ENCODE peak calls at places on chromosomes 4 and X, in ten cellular contexts. S is A549, B is uterus, N is pancreas, M is psoas muscle, I is heart left ventricle, L is upper lobe of right lung, U is tibial artery, P is stomach, G is tibial nerve. Q is an unnamed sample. For H3K4me1, the result is how much of the 10 kb centered on the place peaks cover.

GRCh38 chr4:162497564-162498167 is 333.9 kb upstream of the FSTL5 start:
- DNase-seq in I (no peak), N (peak), P (no peak), B (no peak), G (no peak), M (no peak), L (no peak), S (peak), U (no peak), Q (no peak)

GRCh38 chrX:29561417-29561816 is 653.9 kb upstream of the MAGEB2 start:
- DNase-seq in P (no peak), M (no peak), S (no peak), G (no peak), N (no peak), U (no peak), B (no peak), L (no peak), I (no peak), Q (no peak)

GRCh38 chrX:144722307-144722706 is 525.0 kb upstream of the SPANXN1 start:
- DNase-seq in L (no peak), P (no peak), G (no peak), M (no peak), S (no peak), U (no peak), N (no peak), I (no peak), B (no peak), Q (no peak)

GRCh38 chr4:54897590-54897989 is 227.8 kb downstream of the KDR start:
- DNase-seq in L (no peak), U (no peak), M (no peak), B (no peak), G (no peak), P (no peak), I (no peak), N (no peak), S (no peak), Q (no peak)

GRCh38 chr4:12409507-12410190 is 981.0 kb upstream of the HS3ST1 start:
- DNase-seq in S (no peak), M (no peak), L (no peak), I (no peak), U (no peak), P (no peak), G (no peak), N (no peak), B (no peak), Q (no peak)

GRCh38 chr4:69874507-69874906 is 14.6 kb upstream of the SULT1E1 start:
- DNase-seq in G (no peak), B (no peak), P (no peak), N (no peak), U (no peak), L (no peak), S (no peak), M (no peak), I (no peak), Q (no peak)

GRCh38 chr4:86840858-86841257 is 8.3 kb downstream of the SLC10A6 start:
- DNase-seq in S (no peak), P (no peak), L (no peak), N (no peak), G (no peak), I (no peak), B (no peak), U (no peak), M (no peak), Q (no peak)

GRCh38 chr4:48681856-48682255 is 98.2 kb downstream of the FRYL start:
- DNase-seq in N (no peak), G (no peak), P (no peak), I (no peak), B (no peak), S (no peak), U (no peak), M (no peak), L (no peak), Q (no peak)

GRCh38 chr4:162015090-162015489 is 148.7 kb downstream of the FSTL5 start:
- DNase-seq in G (no peak), N (no peak), U (no peak), I (no peak), P (no peak), L (no peak), M (no peak), B (no peak), S (no peak), Q (no peak)

GRCh38 chr4:99817310-99817885 is 771 bp downstream of the DAPP1 start:
- DNase-seq in U (no peak), S (no peak), B (no peak), I (no peak), L (no peak), M (no peak), G (no peak), N (no peak), P (no peak), Q (no peak)

GRCh38 chrX:63561425-63561824 is 210.3 kb upstream of the SPIN4 start:
- DNase-seq in P (no peak), G (no peak), N (no peak), U (no peak), I (no peak), L (no peak), B (no peak), M (no peak), S (no peak), Q (no peak)

GRCh38 chrX:104459796-104460195 is 106.2 kb upstream of the IL1RAPL2 start:
- DNase-seq in N (no peak), U (no peak), L (no peak), P (no peak), I (no peak), G (no peak), S (no peak), B (no peak), M (no peak), Q (no peak)

GRCh38 chr4:10299601-10300000 is 157.6 kb downstream of the ZNF518B start:
- DNase-seq in B (no peak), P (no peak), M (no peak), I (no peak), L (no peak), U (no peak), S (no peak), N (no peak), G (no peak), Q (no peak)

GRCh38 chr4:83691998-83692397 is 156.1 kb downstream of the GPAT3 start:
- DNase-seq in P (no peak), B (no peak), M (no peak), L (no peak), I (no peak), S (no peak), N (no peak), U (no peak), G (no peak), Q (no peak)

GRCh38 chr4:99383833-99384392 is 31.4 kb upstream of the ADH1C start:
- DNase-seq in B (peak), S (no peak), M (peak), U (peak), G (peak), N (no peak), I (peak), L (no peak), P (peak), Q (no peak)

GRCh38 chr4:141814499-141814898 is 178.1 kb downstream of the IL15 start:
- DNase-seq in G (no peak), N (no peak), U (no peak), P (no peak), S (no peak), I (no peak), M (no peak), L (no peak), B (no peak), Q (no peak)

GRCh38 chr4:138967313-138967712 is 48.3 kb upstream of the NOCT start:
- DNase-seq in U (no peak), S (no peak), G (no peak), N (no peak), B (no peak), I (no peak), M (no peak), L (no peak), P (no peak), Q (no peak)

GRCh38 chr4:144689125-144689524 is 43.2 kb downstream of the HHIP start:
- DNase-seq in B (no peak), G (no peak), M (no peak), L (no peak), N (no peak), U (no peak), I (no peak), S (no peak), P (no peak), Q (no peak)

DNA sequence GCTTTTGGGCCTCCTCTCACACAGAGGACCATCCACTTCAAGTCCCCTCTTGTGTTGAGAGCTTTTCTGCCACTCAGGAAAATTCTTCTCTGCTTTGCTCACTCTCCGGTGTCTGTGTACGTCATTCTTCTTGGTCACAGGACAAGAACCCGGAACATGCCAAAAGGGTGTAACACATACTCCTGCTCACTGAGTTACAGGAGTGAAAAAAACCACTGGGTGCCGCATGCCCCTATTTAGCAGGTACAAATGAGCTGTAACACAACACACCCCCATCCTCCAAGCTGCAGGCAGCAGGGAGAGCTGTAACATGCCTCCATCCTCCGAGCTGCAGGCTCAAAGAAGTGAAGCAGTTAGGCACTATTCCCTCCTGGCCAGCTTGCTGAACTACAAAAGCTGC is 13.0 kb upstream of the CXCL2 start:
- DNase-seq in G (no peak), S (no peak), N (no peak), M (no peak), U (peak), L (peak), P (no peak), B (no peak), I (peak), Q (no peak)
- H3K4me1 ChIP-seq in G (under half), S (half or more), N (under half), M (under half), U (half or more), L (under half), P (under half), B (under half), I (half or more), Q (under half)

GRCh38 chrX:68461541-68461940 is 28.2 kb upstream of the OPHN1 start:
- DNase-seq in S (no peak), L (no peak), P (no peak), I (no peak), B (no peak), N (no peak), G (no peak), M (no peak), U (no peak), Q (no peak)

GRCh38 chrX:68462197-68462596 is 28.9 kb upstream of the OPHN1 start:
- DNase-seq in N (no peak), I (no peak), L (no peak), U (no peak), G (no peak), M (no peak), S (no peak), B (no peak), P (no peak), Q (no peak)

GRCh38 chrX:68463880-68464279 is 30.6 kb upstream of the OPHN1 start:
- DNase-seq in I (no peak), G (no peak), N (no peak), M (no peak), L (no peak), U (no peak), S (no peak), B (no peak), P (no peak), Q (no peak)

GRCh38 chrX:68462653-68463052 is 29.4 kb upstream of the OPHN1 start:
- DNase-seq in S (no peak), I (peak), M (no peak), P (no peak), B (peak), U (no peak), G (no peak), N (no peak), L (no peak), Q (peak)
- TF ChIP-seq CTCF in S (peak), I (peak), M (peak), P (peak), B (peak), U (peak), G (peak), N (peak), L (peak), Q (peak)

GRCh38 chr4:8744083-8744805 is 127.4 kb downstream of the HMX1 start:
- DNase-seq in I (peak), G (peak), P (no peak), U (no peak), B (peak), M (peak), N (no peak), S (peak), L (peak), Q (no peak)
- H3K4me3 ChIP-seq in I (no peak), G (no peak), P (no peak), U (no peak), B (no peak), M (no peak), N (no peak), S (no peak), L (no peak), Q (no peak)

GRCh38 chrX:45009371-45010000 is 136.5 kb downstream of the KDM6A start:
- DNase-seq in P (no peak), M (no peak), B (no peak), U (no peak), L (no peak), I (no peak), G (no peak), S (no peak), N (no peak), Q (no peak)
- H3K4me1 ChIP-seq in P (under half), M (under half), B (under half), U (under half), L (under half), I (under half), G (under half), S (half or more), N (under half), Q (under half)

GRCh38 chr4:39658756-39659155 is 20.1 kb upstream of the SMIM14 start:
- DNase-seq in I (no peak), M (no peak), S (no peak), U (no peak), N (no peak), G (no peak), B (no peak), P (no peak), L (no peak), Q (no peak)
- TF ChIP-seq CTCF in I (peak), M (no peak), S (peak), U (peak), N (no peak), G (peak), B (no peak), P (no peak), L (no peak), Q (no peak)

GRCh38 chr4:113094327-113094726 is 44.9 kb downstream of the ANK2 start:
- DNase-seq in N (no peak), B (no peak), S (no peak), M (no peak), P (no peak), I (no peak), L (no peak), U (no peak), G (no peak), Q (peak)
- H3K4me3 ChIP-seq in N (no peak), B (no peak), S (no peak), M (no peak), P (no peak), I (no peak), L (no peak), U (no peak), G (no peak), Q (peak)

GRCh38 chrX:36431819-36432218 is 512.3 kb downstream of the CFAP47 start:
- DNase-seq in L (no peak), B (no peak), G (no peak), S (peak), U (no peak), I (no peak), M (no peak), P (no peak), N (no peak), Q (no peak)
- H3K4me1 ChIP-seq in L (under half), B (under half), G (under half), S (under half), U (under half), I (under half), M (under half), P (under half), N (under half), Q (under half)

DNA sequence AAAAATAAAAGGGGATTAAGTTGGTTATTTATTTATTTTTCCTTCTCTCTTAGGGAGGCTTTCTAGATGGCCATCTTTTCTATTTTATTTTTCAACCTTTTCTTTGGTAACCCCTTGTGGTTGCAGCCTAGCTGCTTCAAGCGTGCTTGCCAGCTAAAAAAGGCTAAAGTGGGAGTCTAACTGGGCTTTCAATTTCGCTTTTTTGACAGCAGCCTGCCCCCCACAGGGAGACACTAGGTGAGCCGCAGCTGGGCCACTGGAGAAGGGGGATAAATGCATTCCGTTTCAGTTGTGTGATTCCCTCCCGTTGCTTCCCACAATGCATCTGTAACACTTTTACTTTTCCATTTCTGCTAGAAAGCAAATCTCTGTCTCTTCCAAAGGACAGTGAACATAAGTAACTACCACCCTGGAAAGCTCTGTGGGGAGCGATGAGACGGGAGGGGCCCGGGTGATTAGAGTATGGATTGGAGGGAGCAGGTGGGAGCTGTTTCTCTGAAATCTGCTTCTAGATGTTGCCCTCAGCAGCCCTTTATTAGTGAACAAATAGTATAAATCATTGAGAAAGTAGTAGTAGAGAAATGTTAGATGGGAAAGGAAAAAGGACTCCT is 86.2 kb upstream of the RAPGEF2 start:
- DNase-seq in P (no peak), I (no peak), N (no peak), G (no peak), B (no peak), S (no peak), L (no peak), U (no peak), M (no peak), Q (no peak)
- TF ChIP-seq CTCF in P (no peak), I (no peak), N (no peak), G (peak), B (no peak), S (no peak), L (no peak), U (no peak), M (no peak), Q (no peak)

GRCh38 chrX:123755107-123755506 is 22.3 kb upstream of the THOC2 start:
- DNase-seq in U (no peak), P (no peak), G (no peak), L (no peak), I (no peak), M (no peak), N (no peak), B (no peak), S (no peak), Q (no peak)

GRCh38 chrX:123749643-123750042 is 16.8 kb upstream of the THOC2 start:
- DNase-seq in M (no peak), L (no peak), S (no peak), U (no peak), P (no peak), N (no peak), I (no peak), B (no peak), G (no peak), Q (no peak)

GRCh38 chrX:123756320-123756719 is 23.5 kb upstream of the THOC2 start:
- DNase-seq in S (no peak), N (no peak), M (no peak), G (no peak), U (peak), L (no peak), I (no peak), P (no peak), B (peak), Q (no peak)

GRCh38 chrX:123753656-123754350 is 21.0 kb upstream of the THOC2 start:
- DNase-seq in L (no peak), U (no peak), M (no peak), S (no peak), P (no peak), I (no peak), N (no peak), B (no peak), G (no peak), Q (no peak)
- H3K4me3 ChIP-seq in L (no peak), U (no peak), M (no peak), S (no peak), P (no peak), I (no peak), N (no peak), B (no peak), G (no peak), Q (no peak)